ENCODE peak calls at places on chromosome 12, in four cellular contexts. One of them, this sample, is unnamed.

GRCh38 chr12:29309320-29309902 is 71.6 kb downstream of the ERGIC2 start:
- DNase-seq in pancreas: no peak
- DNase-seq in PC-9: no peak
- DNase-seq in thoracic aorta: no peak
- DNase-seq in this sample: peak

GRCh38 chr12:55060470-55060869 is 40.7 kb downstream of the NEUROD4 start:
- DNase-seq in PC-9: no peak
- DNase-seq in thoracic aorta: no peak
- DNase-seq in pancreas: no peak
- DNase-seq in this sample: peak

GRCh38 chr12:128008341-128008740 is 258.6 kb upstream of the TMEM132C start:
- DNase-seq in PC-9: no peak
- DNase-seq in thoracic aorta: no peak
- DNase-seq in pancreas: no peak
- DNase-seq in this sample: peak

GRCh38 chr12:124517260-124518050 is 50.0 kb downstream of the NCOR2 start:
- DNase-seq in PC-9: no peak
- DNase-seq in thoracic aorta: peak
- DNase-seq in pancreas: peak
- DNase-seq in this sample: peak

GRCh38 chr12:101891462-101891971 is 14.1 kb downstream of the DRAM1 start:
- DNase-seq in thoracic aorta: no peak
- DNase-seq in PC-9: peak
- DNase-seq in pancreas: peak
- DNase-seq in this sample: peak

GRCh38 chr12:49043241-49043640 is 17.4 kb downstream of the KMT2D start:
- DNase-seq in thoracic aorta: no peak
- DNase-seq in PC-9: no peak
- DNase-seq in pancreas: no peak
- DNase-seq in this sample: no peak

GRCh38 chr12:24197517-24197916 is 248.0 kb upstream of the SOX5 start:
- DNase-seq in pancreas: no peak
- DNase-seq in thoracic aorta: no peak
- DNase-seq in PC-9: no peak
- DNase-seq in this sample: no peak

GRCh38 chr12:49979061-49979586 is 6.4 kb downstream of the AQP6 start:
- DNase-seq in PC-9: no peak
- DNase-seq in pancreas: no peak
- DNase-seq in thoracic aorta: no peak
- DNase-seq in this sample: no peak

GRCh38 chr12:43692064-43692463 is 66.5 kb downstream of the PUS7L start:
- DNase-seq in pancreas: no peak
- DNase-seq in PC-9: no peak
- DNase-seq in thoracic aorta: no peak
- DNase-seq in this sample: peak

GRCh38 chr12:4099276-4099675 is 174.3 kb upstream of the CCND2 start:
- DNase-seq in thoracic aorta: no peak
- DNase-seq in PC-9: no peak
- DNase-seq in pancreas: no peak
- DNase-seq in this sample: no peak

GRCh38 chr12:90510948-90511347 is 444.0 kb downstream of the CCER1 start:
- DNase-seq in PC-9: no peak
- DNase-seq in thoracic aorta: no peak
- DNase-seq in pancreas: no peak
- DNase-seq in this sample: peak

GRCh38 chr12:130301577-130301976 is 36.1 kb upstream of the PIWIL1 start:
- DNase-seq in thoracic aorta: no peak
- DNase-seq in pancreas: no peak
- DNase-seq in PC-9: no peak
- DNase-seq in this sample: no peak

GRCh38 chr12:80632835-80633234 is 74.6 kb upstream of the MYF6 start:
- DNase-seq in thoracic aorta: no peak
- DNase-seq in pancreas: no peak
- DNase-seq in PC-9: no peak
- DNase-seq in this sample: peak

GRCh38 chr12:46710125-46710743 is 115.6 kb downstream of the SLC38A4 start:
- DNase-seq in thoracic aorta: no peak
- DNase-seq in PC-9: no peak
- DNase-seq in pancreas: no peak
- DNase-seq in this sample: no peak

DNA sequence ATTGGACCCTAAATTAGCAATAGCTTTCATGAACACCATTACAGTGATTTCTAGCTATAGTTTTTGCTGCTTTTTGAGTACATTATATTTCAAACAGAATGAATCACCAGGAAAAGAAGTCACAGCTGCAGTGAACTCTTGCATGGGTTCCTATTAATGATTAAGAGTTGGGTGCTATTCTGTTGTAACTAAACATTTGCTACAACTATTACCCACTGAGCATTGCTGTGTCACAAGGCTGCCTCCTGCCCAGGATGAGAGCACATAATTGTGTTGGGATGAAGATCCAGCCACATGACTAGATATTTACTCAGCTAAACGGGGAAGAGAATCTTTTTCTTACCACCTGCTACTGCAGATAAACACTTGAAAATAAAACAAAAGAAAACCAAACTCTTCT is 152.6 kb downstream of the GXYLT1 start:
- DNase-seq in thoracic aorta: no peak
- DNase-seq in PC-9: no peak
- DNase-seq in pancreas: no peak
- DNase-seq in this sample: no peak
- H3K4me3 ChIP-seq in thoracic aorta: no peak
- H3K4me3 ChIP-seq in PC-9: no peak
- H3K4me3 ChIP-seq in pancreas: no peak
- H3K4me3 ChIP-seq in this sample: no peak

GRCh38 chr12:57943438-57944080 is 2.2 kb downstream of the ATP23 start:
- DNase-seq in PC-9: no peak
- DNase-seq in pancreas: no peak
- DNase-seq in thoracic aorta: no peak
- DNase-seq in this sample: no peak

GRCh38 chr12:57939291-57939690 is 2.1 kb upstream of the ATP23 start:
- DNase-seq in PC-9: no peak
- DNase-seq in pancreas: no peak
- DNase-seq in thoracic aorta: no peak
- DNase-seq in this sample: peak

GRCh38 chr12:57940052-57940914 is 1.1 kb upstream of the ATP23 start:
- DNase-seq in thoracic aorta: no peak
- DNase-seq in pancreas: no peak
- DNase-seq in PC-9: no peak
- DNase-seq in this sample: peak

GRCh38 chr12:57940915-57941164 is 527 bp upstream of the ATP23 start:
- DNase-seq in PC-9: no peak
- DNase-seq in thoracic aorta: no peak
- DNase-seq in pancreas: no peak
- DNase-seq in this sample: no peak

DNA sequence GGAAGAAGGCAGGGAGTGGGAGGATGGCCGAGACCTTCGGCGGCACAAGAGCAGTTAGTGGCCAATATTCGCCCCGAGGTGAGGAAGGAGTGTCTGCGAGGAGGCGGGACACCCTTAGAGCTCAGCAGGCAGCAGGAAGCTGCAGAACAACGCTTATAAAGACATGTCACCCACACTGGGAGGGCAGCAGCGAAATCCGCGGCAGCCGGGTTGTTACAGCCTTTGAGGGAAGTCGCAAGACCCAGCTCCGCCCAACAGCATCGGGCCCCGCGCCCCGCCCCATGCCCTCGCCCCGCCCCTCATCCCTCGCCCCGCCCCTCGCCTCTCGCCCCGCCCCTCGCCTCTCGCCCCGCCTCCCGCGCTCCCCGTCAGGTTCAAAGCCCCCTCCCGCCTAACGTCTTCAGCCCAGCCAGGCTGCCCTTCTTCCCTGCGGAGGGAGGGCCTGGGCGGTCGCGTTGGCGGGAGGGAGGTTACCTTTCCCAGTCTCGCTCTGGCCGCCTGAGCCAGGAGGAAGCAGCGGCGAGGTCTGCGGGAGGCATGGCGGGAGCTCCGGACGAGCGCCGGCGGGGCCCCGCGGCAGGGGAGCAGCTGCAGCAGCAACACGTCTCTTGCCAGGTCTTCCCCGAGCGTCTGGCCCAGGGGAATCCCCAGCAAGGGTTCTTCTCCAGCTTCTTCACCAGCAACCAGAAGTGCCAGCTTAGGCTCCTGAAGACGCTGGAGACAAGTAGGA is at the start of gene ATP23:
- DNase-seq in thoracic aorta: peak
- DNase-seq in pancreas: peak
- DNase-seq in PC-9: peak
- DNase-seq in this sample: peak
- TF ChIP-seq CTCF in thoracic aorta: no peak
- TF ChIP-seq CTCF in pancreas: no peak
- TF ChIP-seq CTCF in PC-9: no peak
- TF ChIP-seq CTCF in this sample: no peak

GRCh38 chr12:91574391-91574790 is 391.8 kb upstream of the DCN start:
- DNase-seq in pancreas: no peak
- DNase-seq in thoracic aorta: no peak
- DNase-seq in PC-9: no peak
- DNase-seq in this sample: no peak
- H3K4me3 ChIP-seq in pancreas: no peak
- H3K4me3 ChIP-seq in thoracic aorta: no peak
- H3K4me3 ChIP-seq in PC-9: no peak
- H3K4me3 ChIP-seq in this sample: no peak

GRCh38 chr12:13000935-13001724 is 1.1 kb upstream of the HEBP1 start:
- DNase-seq in thoracic aorta: no peak
- DNase-seq in PC-9: peak
- DNase-seq in pancreas: peak
- DNase-seq in this sample: peak
- TF ChIP-seq CTCF in thoracic aorta: peak
- TF ChIP-seq CTCF in PC-9: peak
- TF ChIP-seq CTCF in pancreas: peak
- TF ChIP-seq CTCF in this sample: peak

GRCh38 chr12:14974633-14975032 is 1.8 kb downstream of the PDE6H start:
- DNase-seq in PC-9: no peak
- DNase-seq in thoracic aorta: no peak
- DNase-seq in pancreas: no peak
- DNase-seq in this sample: no peak

GRCh38 chr12:14970467-14970866 is 2.4 kb upstream of the PDE6H start:
- DNase-seq in pancreas: no peak
- DNase-seq in PC-9: no peak
- DNase-seq in thoracic aorta: no peak
- DNase-seq in this sample: no peak

GRCh38 chr12:14975451-14975850 is 2.6 kb downstream of the PDE6H start:
- DNase-seq in PC-9: no peak
- DNase-seq in pancreas: no peak
- DNase-seq in thoracic aorta: no peak
- DNase-seq in this sample: no peak

DNA sequence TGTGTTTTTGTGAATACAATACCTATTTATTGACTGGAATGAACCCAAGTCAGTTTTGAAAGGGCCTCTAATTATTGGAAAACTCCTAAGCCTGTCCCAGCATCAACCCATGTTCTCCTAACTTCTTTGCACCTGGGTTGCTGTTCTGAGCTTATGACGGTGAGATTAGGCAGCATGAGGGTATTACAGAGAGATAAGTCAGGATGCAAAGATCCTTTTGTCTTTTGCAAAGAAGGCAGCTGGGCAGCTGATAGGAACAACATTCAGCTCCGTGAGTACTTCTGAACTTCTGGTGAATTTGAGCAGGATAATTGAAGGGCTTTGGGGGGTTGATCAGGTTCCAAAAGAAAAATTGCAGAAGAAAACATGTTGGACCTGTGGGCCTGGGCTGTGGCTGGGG is at the start of gene PDE6H:
- DNase-seq in PC-9: no peak
- DNase-seq in pancreas: no peak
- DNase-seq in thoracic aorta: no peak
- DNase-seq in this sample: no peak
- H3K4me3 ChIP-seq in PC-9: no peak
- H3K4me3 ChIP-seq in pancreas: no peak
- H3K4me3 ChIP-seq in thoracic aorta: no peak
- H3K4me3 ChIP-seq in this sample: no peak

GRCh38 chr12:990649-991349 is at the start of gene ERC1:
- DNase-seq in PC-9: peak
- DNase-seq in pancreas: peak
- DNase-seq in thoracic aorta: peak
- DNase-seq in this sample: peak
- TF ChIP-seq CTCF in PC-9: no peak
- TF ChIP-seq CTCF in pancreas: no peak
- TF ChIP-seq CTCF in thoracic aorta: peak
- TF ChIP-seq CTCF in this sample: no peak

DNA sequence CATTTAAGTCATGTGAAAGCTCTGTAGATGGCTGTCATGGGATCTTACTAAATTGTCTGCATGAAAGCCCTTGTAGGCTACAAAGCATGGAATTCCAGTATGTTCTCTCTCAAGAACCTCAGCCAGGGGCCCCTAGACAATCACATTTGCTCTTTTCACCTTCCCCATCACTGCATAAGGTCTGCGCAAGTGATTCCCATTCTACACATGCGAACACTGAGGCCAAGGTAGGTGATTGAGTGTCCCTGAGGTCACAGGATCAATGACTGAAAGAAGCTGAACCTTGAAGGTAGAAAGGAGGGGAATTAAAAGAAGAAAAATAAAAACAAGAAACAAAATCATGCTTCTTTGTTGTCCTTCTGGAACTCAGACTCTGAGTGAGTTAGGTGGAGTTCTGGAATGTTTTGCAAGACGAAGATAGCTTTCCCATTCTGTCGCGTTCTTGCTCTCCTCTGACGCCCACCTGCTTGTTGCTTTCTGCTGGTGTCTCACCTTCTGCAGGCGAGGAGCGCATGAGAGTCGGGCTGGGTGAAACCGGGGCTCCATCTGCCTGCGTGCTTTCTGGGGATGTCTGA is 79.9 kb downstream of the SPRING1 start:
- DNase-seq in pancreas: no peak
- DNase-seq in thoracic aorta: no peak
- DNase-seq in PC-9: no peak
- DNase-seq in this sample: no peak
- H3K4me3 ChIP-seq in pancreas: peak
- H3K4me3 ChIP-seq in thoracic aorta: peak
- H3K4me3 ChIP-seq in PC-9: no peak
- H3K4me3 ChIP-seq in this sample: no peak

This sample was measured in epithelial cell of esophagus.